ENCODE peak calls at places on chromosomes 2 and 18, in nine cellular contexts. One of them, this sample, is unnamed.

GRCh38 chr18:68893396-68893795 is 95.5 kb downstream of the CCDC102B start:
- DNase-seq in CD8-positive, alpha-beta T cell: no peak
- DNase-seq in activated T-helper 1 cell treated with Interleukin-2 at 50 U/mL for 16 hours: no peak
- DNase-seq in AG04450: no peak
- DNase-seq in naive B cell: no peak
- DNase-seq in stimulated activated CD4-positive, alpha-beta T cell treated with anti-CD3 and anti-CD28 coated beads, Interleukin-4, amount 100 ng/mL, for 1 hour: no peak
- DNase-seq in mesendoderm: no peak
- DNase-seq in mesenteric fat pad: no peak
- DNase-seq in activated CD8-positive, alpha-beta T cell treated with anti-CD3 and anti-CD28 coated beads, Interleukin-2, amount 10 ng/mL, durations not matched to agents 7 days and 5 days: no peak
- DNase-seq in this sample: no peak

GRCh38 chr2:240925191-240925575 is 19.0 kb downstream of the CROCC2 start:
- DNase-seq in CD8-positive, alpha-beta T cell: no peak
- DNase-seq in activated T-helper 1 cell treated with Interleukin-2 at 50 U/mL for 16 hours: no peak
- DNase-seq in AG04450: no peak
- DNase-seq in naive B cell: no peak
- DNase-seq in stimulated activated CD4-positive, alpha-beta T cell treated with anti-CD3 and anti-CD28 coated beads, Interleukin-4, amount 100 ng/mL, for 1 hour: no peak
- DNase-seq in mesendoderm: no peak
- DNase-seq in mesenteric fat pad: peak
- DNase-seq in activated CD8-positive, alpha-beta T cell treated with anti-CD3 and anti-CD28 coated beads, Interleukin-2, amount 10 ng/mL, durations not matched to agents 7 days and 5 days: no peak
- DNase-seq in this sample: peak

GRCh38 chr2:134333646-134334189 is 79.8 kb downstream of the MGAT5 start:
- DNase-seq in CD8-positive, alpha-beta T cell: no peak
- DNase-seq in activated T-helper 1 cell treated with Interleukin-2 at 50 U/mL for 16 hours: no peak
- DNase-seq in AG04450: no peak
- DNase-seq in naive B cell: no peak
- DNase-seq in stimulated activated CD4-positive, alpha-beta T cell treated with anti-CD3 and anti-CD28 coated beads, Interleukin-4, amount 100 ng/mL, for 1 hour: no peak
- DNase-seq in mesendoderm: no peak
- DNase-seq in mesenteric fat pad: no peak
- DNase-seq in activated CD8-positive, alpha-beta T cell treated with anti-CD3 and anti-CD28 coated beads, Interleukin-2, amount 10 ng/mL, durations not matched to agents 7 days and 5 days: no peak
- DNase-seq in this sample: no peak

GRCh38 chr2:238875161-238875530 is 27.3 kb downstream of the TWIST2 start:
- DNase-seq in CD8-positive, alpha-beta T cell: no peak
- DNase-seq in activated T-helper 1 cell treated with Interleukin-2 at 50 U/mL for 16 hours: no peak
- DNase-seq in AG04450: no peak
- DNase-seq in naive B cell: no peak
- DNase-seq in stimulated activated CD4-positive, alpha-beta T cell treated with anti-CD3 and anti-CD28 coated beads, Interleukin-4, amount 100 ng/mL, for 1 hour: no peak
- DNase-seq in mesendoderm: peak
- DNase-seq in mesenteric fat pad: peak
- DNase-seq in activated CD8-positive, alpha-beta T cell treated with anti-CD3 and anti-CD28 coated beads, Interleukin-2, amount 10 ng/mL, durations not matched to agents 7 days and 5 days: no peak
- DNase-seq in this sample: no peak

GRCh38 chr2:28991462-28991861 is 10.4 kb downstream of the TOGARAM2 start:
- DNase-seq in CD8-positive, alpha-beta T cell: no peak
- DNase-seq in activated T-helper 1 cell treated with Interleukin-2 at 50 U/mL for 16 hours: no peak
- DNase-seq in AG04450: no peak
- DNase-seq in naive B cell: no peak
- DNase-seq in stimulated activated CD4-positive, alpha-beta T cell treated with anti-CD3 and anti-CD28 coated beads, Interleukin-4, amount 100 ng/mL, for 1 hour: no peak
- DNase-seq in mesendoderm: no peak
- DNase-seq in mesenteric fat pad: no peak
- DNase-seq in activated CD8-positive, alpha-beta T cell treated with anti-CD3 and anti-CD28 coated beads, Interleukin-2, amount 10 ng/mL, durations not matched to agents 7 days and 5 days: no peak
- DNase-seq in this sample: no peak

GRCh38 chr2:121634354-121635307 is 14.6 kb downstream of the CLASP1 start:
- DNase-seq in CD8-positive, alpha-beta T cell: no peak
- DNase-seq in activated T-helper 1 cell treated with Interleukin-2 at 50 U/mL for 16 hours: no peak
- DNase-seq in AG04450: no peak
- DNase-seq in naive B cell: no peak
- DNase-seq in stimulated activated CD4-positive, alpha-beta T cell treated with anti-CD3 and anti-CD28 coated beads, Interleukin-4, amount 100 ng/mL, for 1 hour: no peak
- DNase-seq in mesendoderm: no peak
- DNase-seq in mesenteric fat pad: no peak
- DNase-seq in activated CD8-positive, alpha-beta T cell treated with anti-CD3 and anti-CD28 coated beads, Interleukin-2, amount 10 ng/mL, durations not matched to agents 7 days and 5 days: peak
- DNase-seq in this sample: no peak

GRCh38 chr18:41966943-41967342 is 11.9 kb downstream of the PIK3C3 start:
- DNase-seq in CD8-positive, alpha-beta T cell: no peak
- DNase-seq in activated T-helper 1 cell treated with Interleukin-2 at 50 U/mL for 16 hours: no peak
- DNase-seq in AG04450: no peak
- DNase-seq in naive B cell: no peak
- DNase-seq in stimulated activated CD4-positive, alpha-beta T cell treated with anti-CD3 and anti-CD28 coated beads, Interleukin-4, amount 100 ng/mL, for 1 hour: no peak
- DNase-seq in mesendoderm: no peak
- DNase-seq in mesenteric fat pad: no peak
- DNase-seq in activated CD8-positive, alpha-beta T cell treated with anti-CD3 and anti-CD28 coated beads, Interleukin-2, amount 10 ng/mL, durations not matched to agents 7 days and 5 days: no peak
- DNase-seq in this sample: no peak

GRCh38 chr2:226334981-226335720 is 464.5 kb downstream of the IRS1 start:
- DNase-seq in CD8-positive, alpha-beta T cell: no peak
- DNase-seq in activated T-helper 1 cell treated with Interleukin-2 at 50 U/mL for 16 hours: no peak
- DNase-seq in AG04450: peak
- DNase-seq in naive B cell: no peak
- DNase-seq in stimulated activated CD4-positive, alpha-beta T cell treated with anti-CD3 and anti-CD28 coated beads, Interleukin-4, amount 100 ng/mL, for 1 hour: no peak
- DNase-seq in mesendoderm: no peak
- DNase-seq in mesenteric fat pad: no peak
- DNase-seq in activated CD8-positive, alpha-beta T cell treated with anti-CD3 and anti-CD28 coated beads, Interleukin-2, amount 10 ng/mL, durations not matched to agents 7 days and 5 days: no peak
- DNase-seq in this sample: no peak

GRCh38 chr2:37500031-37500430 is 155.6 kb downstream of the QPCT start:
- DNase-seq in CD8-positive, alpha-beta T cell: no peak
- DNase-seq in activated T-helper 1 cell treated with Interleukin-2 at 50 U/mL for 16 hours: no peak
- DNase-seq in AG04450: peak
- DNase-seq in naive B cell: no peak
- DNase-seq in stimulated activated CD4-positive, alpha-beta T cell treated with anti-CD3 and anti-CD28 coated beads, Interleukin-4, amount 100 ng/mL, for 1 hour: no peak
- DNase-seq in mesendoderm: no peak
- DNase-seq in mesenteric fat pad: no peak
- DNase-seq in activated CD8-positive, alpha-beta T cell treated with anti-CD3 and anti-CD28 coated beads, Interleukin-2, amount 10 ng/mL, durations not matched to agents 7 days and 5 days: no peak
- DNase-seq in this sample: no peak

GRCh38 chr18:79522451-79523220 is 126.9 kb downstream of the NFATC1 start:
- DNase-seq in CD8-positive, alpha-beta T cell: peak
- DNase-seq in activated T-helper 1 cell treated with Interleukin-2 at 50 U/mL for 16 hours: peak
- DNase-seq in AG04450: no peak
- DNase-seq in naive B cell: no peak
- DNase-seq in stimulated activated CD4-positive, alpha-beta T cell treated with anti-CD3 and anti-CD28 coated beads, Interleukin-4, amount 100 ng/mL, for 1 hour: peak
- DNase-seq in mesendoderm: no peak
- DNase-seq in mesenteric fat pad: peak
- DNase-seq in activated CD8-positive, alpha-beta T cell treated with anti-CD3 and anti-CD28 coated beads, Interleukin-2, amount 10 ng/mL, durations not matched to agents 7 days and 5 days: peak
- DNase-seq in this sample: peak

GRCh38 chr18:56431551-56431950 is 206.8 kb downstream of the TXNL1 start:
- DNase-seq in CD8-positive, alpha-beta T cell: no peak
- DNase-seq in activated T-helper 1 cell treated with Interleukin-2 at 50 U/mL for 16 hours: no peak
- DNase-seq in AG04450: no peak
- DNase-seq in naive B cell: no peak
- DNase-seq in stimulated activated CD4-positive, alpha-beta T cell treated with anti-CD3 and anti-CD28 coated beads, Interleukin-4, amount 100 ng/mL, for 1 hour: no peak
- DNase-seq in mesendoderm: no peak
- DNase-seq in mesenteric fat pad: no peak
- DNase-seq in activated CD8-positive, alpha-beta T cell treated with anti-CD3 and anti-CD28 coated beads, Interleukin-2, amount 10 ng/mL, durations not matched to agents 7 days and 5 days: no peak
- DNase-seq in this sample: no peak

GRCh38 chr18:27723168-27723567 is 453.8 kb downstream of the CDH2 start:
- DNase-seq in CD8-positive, alpha-beta T cell: no peak
- DNase-seq in activated T-helper 1 cell treated with Interleukin-2 at 50 U/mL for 16 hours: no peak
- DNase-seq in AG04450: no peak
- DNase-seq in naive B cell: no peak
- DNase-seq in stimulated activated CD4-positive, alpha-beta T cell treated with anti-CD3 and anti-CD28 coated beads, Interleukin-4, amount 100 ng/mL, for 1 hour: no peak
- DNase-seq in mesendoderm: no peak
- DNase-seq in mesenteric fat pad: no peak
- DNase-seq in activated CD8-positive, alpha-beta T cell treated with anti-CD3 and anti-CD28 coated beads, Interleukin-2, amount 10 ng/mL, durations not matched to agents 7 days and 5 days: no peak
- DNase-seq in this sample: no peak

GRCh38 chr2:16650287-16651249 is 15.1 kb downstream of the CYRIA start:
- DNase-seq in CD8-positive, alpha-beta T cell: no peak
- DNase-seq in activated T-helper 1 cell treated with Interleukin-2 at 50 U/mL for 16 hours: no peak
- DNase-seq in AG04450: no peak
- DNase-seq in naive B cell: no peak
- DNase-seq in stimulated activated CD4-positive, alpha-beta T cell treated with anti-CD3 and anti-CD28 coated beads, Interleukin-4, amount 100 ng/mL, for 1 hour: no peak
- DNase-seq in mesendoderm: no peak
- DNase-seq in mesenteric fat pad: no peak
- DNase-seq in activated CD8-positive, alpha-beta T cell treated with anti-CD3 and anti-CD28 coated beads, Interleukin-2, amount 10 ng/mL, durations not matched to agents 7 days and 5 days: no peak
- DNase-seq in this sample: no peak

GRCh38 chr2:38115216-38116012 is 39.5 kb upstream of the CYP1B1 start:
- DNase-seq in CD8-positive, alpha-beta T cell: peak
- DNase-seq in activated T-helper 1 cell treated with Interleukin-2 at 50 U/mL for 16 hours: peak
- DNase-seq in AG04450: no peak
- DNase-seq in naive B cell: peak
- DNase-seq in stimulated activated CD4-positive, alpha-beta T cell treated with anti-CD3 and anti-CD28 coated beads, Interleukin-4, amount 100 ng/mL, for 1 hour: peak
- DNase-seq in mesendoderm: peak
- DNase-seq in mesenteric fat pad: no peak
- DNase-seq in activated CD8-positive, alpha-beta T cell treated with anti-CD3 and anti-CD28 coated beads, Interleukin-2, amount 10 ng/mL, durations not matched to agents 7 days and 5 days: peak
- DNase-seq in this sample: peak

GRCh38 chr2:228689049-228689448 is 507.6 kb upstream of the SPHKAP start:
- DNase-seq in CD8-positive, alpha-beta T cell: no peak
- DNase-seq in activated T-helper 1 cell treated with Interleukin-2 at 50 U/mL for 16 hours: no peak
- DNase-seq in AG04450: no peak
- DNase-seq in naive B cell: no peak
- DNase-seq in stimulated activated CD4-positive, alpha-beta T cell treated with anti-CD3 and anti-CD28 coated beads, Interleukin-4, amount 100 ng/mL, for 1 hour: no peak
- DNase-seq in mesendoderm: peak
- DNase-seq in mesenteric fat pad: no peak
- DNase-seq in activated CD8-positive, alpha-beta T cell treated with anti-CD3 and anti-CD28 coated beads, Interleukin-2, amount 10 ng/mL, durations not matched to agents 7 days and 5 days: no peak
- DNase-seq in this sample: no peak

GRCh38 chr2:72955188-72956049 is 38.1 kb downstream of the EMX1 start:
- DNase-seq in CD8-positive, alpha-beta T cell: no peak
- DNase-seq in activated T-helper 1 cell treated with Interleukin-2 at 50 U/mL for 16 hours: no peak
- DNase-seq in AG04450: no peak
- DNase-seq in naive B cell: no peak
- DNase-seq in stimulated activated CD4-positive, alpha-beta T cell treated with anti-CD3 and anti-CD28 coated beads, Interleukin-4, amount 100 ng/mL, for 1 hour: no peak
- DNase-seq in mesendoderm: no peak
- DNase-seq in mesenteric fat pad: no peak
- DNase-seq in activated CD8-positive, alpha-beta T cell treated with anti-CD3 and anti-CD28 coated beads, Interleukin-2, amount 10 ng/mL, durations not matched to agents 7 days and 5 days: no peak
- DNase-seq in this sample: no peak

GRCh38 chr2:241977557-241978300 is 108.2 kb downstream of the RTP5 start:
- DNase-seq in CD8-positive, alpha-beta T cell: no peak
- DNase-seq in activated T-helper 1 cell treated with Interleukin-2 at 50 U/mL for 16 hours: no peak
- DNase-seq in AG04450: no peak
- DNase-seq in naive B cell: peak
- DNase-seq in stimulated activated CD4-positive, alpha-beta T cell treated with anti-CD3 and anti-CD28 coated beads, Interleukin-4, amount 100 ng/mL, for 1 hour: no peak
- DNase-seq in mesendoderm: no peak
- DNase-seq in mesenteric fat pad: peak
- DNase-seq in activated CD8-positive, alpha-beta T cell treated with anti-CD3 and anti-CD28 coated beads, Interleukin-2, amount 10 ng/mL, durations not matched to agents 7 days and 5 days: no peak
- DNase-seq in this sample: no peak

GRCh38 chr18:13756671-13757070 is 30.2 kb downstream of the RNMT start:
- DNase-seq in CD8-positive, alpha-beta T cell: no peak
- DNase-seq in activated T-helper 1 cell treated with Interleukin-2 at 50 U/mL for 16 hours: no peak
- DNase-seq in AG04450: no peak
- DNase-seq in naive B cell: no peak
- DNase-seq in stimulated activated CD4-positive, alpha-beta T cell treated with anti-CD3 and anti-CD28 coated beads, Interleukin-4, amount 100 ng/mL, for 1 hour: no peak
- DNase-seq in mesendoderm: no peak
- DNase-seq in mesenteric fat pad: no peak
- DNase-seq in activated CD8-positive, alpha-beta T cell treated with anti-CD3 and anti-CD28 coated beads, Interleukin-2, amount 10 ng/mL, durations not matched to agents 7 days and 5 days: no peak
- DNase-seq in this sample: no peak

GRCh38 chr18:34494359-34494696 is 215.8 kb upstream of the DTNA start:
- DNase-seq in CD8-positive, alpha-beta T cell: no peak
- DNase-seq in activated T-helper 1 cell treated with Interleukin-2 at 50 U/mL for 16 hours: no peak
- DNase-seq in AG04450: no peak
- DNase-seq in naive B cell: no peak
- DNase-seq in stimulated activated CD4-positive, alpha-beta T cell treated with anti-CD3 and anti-CD28 coated beads, Interleukin-4, amount 100 ng/mL, for 1 hour: no peak
- DNase-seq in mesendoderm: peak
- DNase-seq in mesenteric fat pad: no peak
- DNase-seq in activated CD8-positive, alpha-beta T cell treated with anti-CD3 and anti-CD28 coated beads, Interleukin-2, amount 10 ng/mL, durations not matched to agents 7 days and 5 days: no peak
- DNase-seq in this sample: no peak

GRCh38 chr2:38775097-38775920 is 2.7 kb upstream of the GEMIN6 start:
- DNase-seq in CD8-positive, alpha-beta T cell: no peak
- DNase-seq in activated T-helper 1 cell treated with Interleukin-2 at 50 U/mL for 16 hours: no peak
- DNase-seq in AG04450: no peak
- DNase-seq in naive B cell: no peak
- DNase-seq in stimulated activated CD4-positive, alpha-beta T cell treated with anti-CD3 and anti-CD28 coated beads, Interleukin-4, amount 100 ng/mL, for 1 hour: no peak
- DNase-seq in mesendoderm: no peak
- DNase-seq in mesenteric fat pad: no peak
- DNase-seq in activated CD8-positive, alpha-beta T cell treated with anti-CD3 and anti-CD28 coated beads, Interleukin-2, amount 10 ng/mL, durations not matched to agents 7 days and 5 days: no peak
- DNase-seq in this sample: no peak

GRCh38 chr2:152098798-152099654 is at the start of gene CACNB4:
- DNase-seq in CD8-positive, alpha-beta T cell: no peak
- DNase-seq in activated T-helper 1 cell treated with Interleukin-2 at 50 U/mL for 16 hours: no peak
- DNase-seq in AG04450: no peak
- DNase-seq in naive B cell: peak
- DNase-seq in stimulated activated CD4-positive, alpha-beta T cell treated with anti-CD3 and anti-CD28 coated beads, Interleukin-4, amount 100 ng/mL, for 1 hour: no peak
- DNase-seq in mesendoderm: peak
- DNase-seq in mesenteric fat pad: no peak
- DNase-seq in activated CD8-positive, alpha-beta T cell treated with anti-CD3 and anti-CD28 coated beads, Interleukin-2, amount 10 ng/mL, durations not matched to agents 7 days and 5 days: peak
- DNase-seq in this sample: peak

GRCh38 chr2:236343400-236344161 is 79.4 kb upstream of the ASB18 start:
- DNase-seq in CD8-positive, alpha-beta T cell: peak
- DNase-seq in activated T-helper 1 cell treated with Interleukin-2 at 50 U/mL for 16 hours: no peak
- DNase-seq in AG04450: peak
- DNase-seq in naive B cell: peak
- DNase-seq in stimulated activated CD4-positive, alpha-beta T cell treated with anti-CD3 and anti-CD28 coated beads, Interleukin-4, amount 100 ng/mL, for 1 hour: peak
- DNase-seq in mesendoderm: peak
- DNase-seq in mesenteric fat pad: no peak
- DNase-seq in activated CD8-positive, alpha-beta T cell treated with anti-CD3 and anti-CD28 coated beads, Interleukin-2, amount 10 ng/mL, durations not matched to agents 7 days and 5 days: peak
- DNase-seq in this sample: peak

GRCh38 chr18:24368749-24369148 is 28.9 kb downstream of the OSBPL1A start:
- DNase-seq in CD8-positive, alpha-beta T cell: no peak
- DNase-seq in activated T-helper 1 cell treated with Interleukin-2 at 50 U/mL for 16 hours: no peak
- DNase-seq in AG04450: no peak
- DNase-seq in naive B cell: no peak
- DNase-seq in stimulated activated CD4-positive, alpha-beta T cell treated with anti-CD3 and anti-CD28 coated beads, Interleukin-4, amount 100 ng/mL, for 1 hour: peak
- DNase-seq in mesendoderm: peak
- DNase-seq in mesenteric fat pad: no peak
- DNase-seq in activated CD8-positive, alpha-beta T cell treated with anti-CD3 and anti-CD28 coated beads, Interleukin-2, amount 10 ng/mL, durations not matched to agents 7 days and 5 days: no peak
- DNase-seq in this sample: peak

GRCh38 chr2:95273911-95274290 is 348 bp upstream of the PROM2 start:
- DNase-seq in CD8-positive, alpha-beta T cell: no peak
- DNase-seq in activated T-helper 1 cell treated with Interleukin-2 at 50 U/mL for 16 hours: no peak
- DNase-seq in AG04450: no peak
- DNase-seq in naive B cell: no peak
- DNase-seq in stimulated activated CD4-positive, alpha-beta T cell treated with anti-CD3 and anti-CD28 coated beads, Interleukin-4, amount 100 ng/mL, for 1 hour: no peak
- DNase-seq in mesendoderm: no peak
- DNase-seq in mesenteric fat pad: peak
- DNase-seq in activated CD8-positive, alpha-beta T cell treated with anti-CD3 and anti-CD28 coated beads, Interleukin-2, amount 10 ng/mL, durations not matched to agents 7 days and 5 days: no peak
- DNase-seq in this sample: peak

This sample was measured in activated naive CD4-positive, alpha-beta T cell treated with anti-CD3 and anti-CD28 coated beads, Interleukin-2, amount 10 ng/mL, durations not matched to agents 7 days and 5 days.